ENCODE peak calls at places on chromosomes 12 and 14, in seven cellular contexts. One of them, this sample, is unnamed.

GRCh38 chr12:26133508-26133907 is 8.7 kb upstream of the BHLHE41 start:
- DNase-seq in A549: no peak
- DNase-seq in amniotic stem cell: no peak
- DNase-seq in GM12878: no peak
- DNase-seq in GM13976: no peak
- DNase-seq in aorta: no peak
- DNase-seq in astrocyte of the cerebellum: no peak
- DNase-seq in this sample: no peak

GRCh38 chr12:53751336-53752191 is at the start of gene CISTR:
- DNase-seq in A549: no peak
- DNase-seq in amniotic stem cell: no peak
- DNase-seq in GM12878: no peak
- DNase-seq in GM13976: peak; percentile 80
- DNase-seq in aorta: no peak
- DNase-seq in astrocyte of the cerebellum: no peak
- DNase-seq in this sample: no peak

GRCh38 chr14:26992403-26993115 is 394.7 kb upstream of the NOVA1 start:
- DNase-seq in A549: peak; percentile 48
- DNase-seq in amniotic stem cell: no peak
- DNase-seq in GM12878: no peak
- DNase-seq in GM13976: no peak
- DNase-seq in aorta: no peak
- DNase-seq in astrocyte of the cerebellum: no peak
- DNase-seq in this sample: no peak

GRCh38 chr14:55458800-55459577 is 18.6 kb upstream of the TBPL2 start:
- DNase-seq in A549: no peak
- DNase-seq in amniotic stem cell: no peak
- DNase-seq in GM12878: no peak
- DNase-seq in GM13976: peak; percentile 64
- DNase-seq in aorta: no peak
- DNase-seq in astrocyte of the cerebellum: no peak
- DNase-seq in this sample: no peak

GRCh38 chr12:54384591-54385041 is at the start of gene ZNF385A:
- DNase-seq in A549: no peak
- DNase-seq in amniotic stem cell: no peak
- DNase-seq in GM12878: no peak
- DNase-seq in GM13976: no peak
- DNase-seq in aorta: peak; percentile 82
- DNase-seq in astrocyte of the cerebellum: no peak
- DNase-seq in this sample: no peak

GRCh38 chr12:124423683-124424515 is 129.0 kb downstream of the RFLNA start:
- DNase-seq in A549: no peak
- DNase-seq in amniotic stem cell: no peak
- DNase-seq in GM12878: no peak
- DNase-seq in GM13976: no peak
- DNase-seq in aorta: no peak
- DNase-seq in astrocyte of the cerebellum: no peak
- DNase-seq in this sample: peak; percentile 41

GRCh38 chr12:89984846-89985245 is 276.2 kb upstream of the ATP2B1 start:
- DNase-seq in A549: no peak
- DNase-seq in amniotic stem cell: no peak
- DNase-seq in GM12878: no peak
- DNase-seq in GM13976: no peak
- DNase-seq in aorta: no peak
- DNase-seq in astrocyte of the cerebellum: no peak
- DNase-seq in this sample: no peak

GRCh38 chr12:125336246-125336645 is 271.0 kb downstream of the AACS start:
- DNase-seq in A549: no peak
- DNase-seq in amniotic stem cell: no peak
- DNase-seq in GM12878: no peak
- DNase-seq in GM13976: no peak
- DNase-seq in aorta: no peak
- DNase-seq in astrocyte of the cerebellum: no peak
- DNase-seq in this sample: no peak

GRCh38 chr12:89062996-89063395 is 289.3 kb downstream of the DUSP6 start:
- DNase-seq in A549: no peak
- DNase-seq in amniotic stem cell: no peak
- DNase-seq in GM12878: no peak
- DNase-seq in GM13976: no peak
- DNase-seq in aorta: no peak
- DNase-seq in astrocyte of the cerebellum: no peak
- DNase-seq in this sample: no peak

GRCh38 chr12:49909826-49910225 is 6.1 kb upstream of the FAIM2 start:
- DNase-seq in A549: no peak
- DNase-seq in amniotic stem cell: no peak
- DNase-seq in GM12878: no peak
- DNase-seq in GM13976: no peak
- DNase-seq in aorta: peak; percentile 52
- DNase-seq in astrocyte of the cerebellum: no peak
- DNase-seq in this sample: peak; percentile 73

GRCh38 chr14:33118653-33119052 is 180.0 kb downstream of the NPAS3 start:
- DNase-seq in A549: no peak
- DNase-seq in amniotic stem cell: no peak
- DNase-seq in GM12878: no peak
- DNase-seq in GM13976: no peak
- DNase-seq in aorta: no peak
- DNase-seq in astrocyte of the cerebellum: no peak
- DNase-seq in this sample: no peak

GRCh38 chr12:123150804-123151678 is at the start of gene PITPNM2:
- DNase-seq in A549: peak; percentile 57
- DNase-seq in amniotic stem cell: peak; percentile 65
- DNase-seq in GM12878: no peak
- DNase-seq in GM13976: peak; percentile 85
- DNase-seq in aorta: peak; percentile 64
- DNase-seq in astrocyte of the cerebellum: no peak
- DNase-seq in this sample: peak; percentile 77

GRCh38 chr12:52235001-52235760 is 2.1 kb downstream of the KRT7 start:
- DNase-seq in A549: peak; percentile 32
- DNase-seq in amniotic stem cell: no peak
- DNase-seq in GM12878: no peak
- DNase-seq in GM13976: peak; percentile 30
- DNase-seq in aorta: no peak
- DNase-seq in astrocyte of the cerebellum: no peak
- DNase-seq in this sample: no peak

GRCh38 chr14:77022219-77022852 is 6.2 kb downstream of the IRF2BPL start:
- DNase-seq in A549: no peak
- DNase-seq in amniotic stem cell: no peak
- DNase-seq in GM12878: no peak
- DNase-seq in GM13976: peak; percentile 69
- DNase-seq in aorta: no peak
- DNase-seq in astrocyte of the cerebellum: no peak
- DNase-seq in this sample: no peak

GRCh38 chr12:91986084-91986483 is 159.6 kb downstream of the BTG1 start:
- DNase-seq in A549: peak; percentile 39
- DNase-seq in amniotic stem cell: no peak
- DNase-seq in GM12878: no peak
- DNase-seq in GM13976: no peak
- DNase-seq in aorta: no peak
- DNase-seq in astrocyte of the cerebellum: peak; percentile 28
- DNase-seq in this sample: no peak

GRCh38 chr12:115897718-115898117 is 379.8 kb downstream of the MED13L start:
- DNase-seq in A549: no peak
- DNase-seq in amniotic stem cell: no peak
- DNase-seq in GM12878: no peak
- DNase-seq in GM13976: no peak
- DNase-seq in aorta: no peak
- DNase-seq in astrocyte of the cerebellum: no peak
- DNase-seq in this sample: no peak

GRCh38 chr12:111626230-111626629 is 27.1 kb upstream of the ATXN2 start:
- DNase-seq in A549: no peak
- DNase-seq in amniotic stem cell: no peak
- DNase-seq in GM12878: no peak
- DNase-seq in GM13976: no peak
- DNase-seq in aorta: no peak
- DNase-seq in astrocyte of the cerebellum: no peak
- DNase-seq in this sample: no peak

GRCh38 chr12:128307791-128308190 is 40.8 kb downstream of the TMEM132C start:
- DNase-seq in A549: no peak
- DNase-seq in amniotic stem cell: no peak
- DNase-seq in GM12878: no peak
- DNase-seq in GM13976: no peak
- DNase-seq in aorta: no peak
- DNase-seq in astrocyte of the cerebellum: no peak
- DNase-seq in this sample: no peak

This sample was measured in K562.